ENCODE peak calls at places on chromosomes 2 and 18, in nine cellular contexts. W is EL; D is CD8-positive, alpha-beta T cell; Y is Kasumi-1; K is HTR-8/SVneo; U is RCC 7860; V is right cardiac atrium; P is spleen; H is memory B cell. C is an unnamed sample.

GRCh38 chr2:64143154-64144056 is 815 bp downstream of the PELI1 start:
- DNase-seq in V (no peak), Y (no peak), H (peak), U (no peak), D (peak), K (no peak), P (no peak), W (peak), C (peak)

GRCh38 chr2:127107622-127107999 is 657 bp upstream of the BIN1 start:
- DNase-seq in P (no peak), D (no peak), U (no peak), K (no peak), W (no peak), V (no peak), Y (peak), H (no peak), C (no peak)

GRCh38 chr2:147214900-147215299 is 629.9 kb upstream of the ACVR2A start:
- DNase-seq in U (no peak), Y (no peak), W (no peak), P (no peak), K (no peak), D (no peak), V (no peak), H (no peak), C (no peak)

GRCh38 chr2:181368036-181368435 is 89.2 kb upstream of the ITGA4 start:
- DNase-seq in U (no peak), H (no peak), Y (no peak), W (peak), V (no peak), D (no peak), P (no peak), K (no peak), C (no peak)

GRCh38 chr2:19627359-19627758 is 268.9 kb upstream of the OSR1 start:
- DNase-seq in U (no peak), Y (no peak), V (no peak), P (no peak), D (no peak), K (no peak), W (no peak), H (no peak), C (no peak)

GRCh38 chr2:176612736-176613135 is 343.5 kb downstream of the MTX2 start:
- DNase-seq in H (no peak), W (peak), Y (no peak), P (no peak), U (peak), D (no peak), V (no peak), K (peak), C (no peak)

GRCh38 chr2:71934320-71934593 is 213.4 kb downstream of the CYP26B1 start:
- DNase-seq in W (no peak), H (no peak), Y (no peak), P (no peak), V (no peak), K (no peak), U (no peak), D (no peak), C (no peak)

GRCh38 chr2:202344178-202344577 is 31.9 kb upstream of the BMPR2 start:
- DNase-seq in Y (no peak), K (no peak), P (no peak), V (no peak), H (no peak), U (no peak), W (no peak), D (no peak), C (no peak)

GRCh38 chr18:22228930-22229329 is 59.5 kb downstream of the GATA6 start:
- DNase-seq in H (no peak), U (peak), V (no peak), D (no peak), P (no peak), Y (no peak), W (peak), K (no peak), C (no peak)

GRCh38 chr2:25072606-25073005 is 30.7 kb downstream of the EFR3B start:
- DNase-seq in U (no peak), K (no peak), D (no peak), Y (no peak), H (no peak), V (no peak), P (no peak), W (no peak), C (no peak)

GRCh38 chr2:176269319-176270099 is at the start of gene MTX2:
- DNase-seq in Y (peak), U (peak), D (peak), P (peak), W (peak), H (peak), K (peak), V (peak), C (peak)

GRCh38 chr2:37738266-37738885 is 66.9 kb upstream of the CDC42EP3 start:
- DNase-seq in P (no peak), U (no peak), Y (no peak), D (no peak), K (no peak), H (no peak), V (no peak), W (no peak), C (no peak)

GRCh38 chr18:33744032-33744697 is 166.1 kb downstream of the ASXL3 start:
- DNase-seq in U (no peak), W (no peak), D (no peak), V (no peak), H (no peak), Y (no peak), K (no peak), P (no peak), C (peak)

GRCh38 chr18:66635342-66635741 is 31.5 kb upstream of the CDH19 start:
- DNase-seq in P (no peak), D (no peak), U (no peak), W (no peak), K (no peak), V (no peak), H (no peak), Y (no peak), C (no peak)

GRCh38 chr2:132448331-132448730 is 31.7 kb downstream of the GPR39 start:
- DNase-seq in K (no peak), P (no peak), V (no peak), U (no peak), D (no peak), H (no peak), Y (no peak), W (no peak), C (no peak)

C was measured in left colon.